ENCODE peak calls at places on chromosomes 16 and 17, in seven cellular contexts. G is H1, D is fibroblast of gingiva, X is occipital lobe, P is neural progenitor cell, Y is COLO829, A is NCI-H460. U is an unnamed sample.

GRCh38 chr16:14371778-14372431 is 258.2 kb downstream of the PARN start:
- DNase-seq in G (no peak), X (no peak), P (peak), A (no peak), D (no peak), Y (no peak), U (no peak)

GRCh38 chr17:81550830-81551457 is 1.2 kb downstream of the FAAP100 start:
- DNase-seq in P (no peak), A (no peak), X (no peak), Y (no peak), D (no peak), G (no peak), U (no peak)

GRCh38 chr17:80795090-80795609 is 196.5 kb upstream of the CHMP6 start:
- DNase-seq in A (no peak), D (no peak), G (no peak), X (no peak), Y (no peak), P (no peak), U (no peak)

GRCh38 chr16:52191533-52192134 is 355.3 kb downstream of the TOX3 start:
- DNase-seq in D (peak), X (peak), G (peak), P (peak), Y (peak), A (peak), U (peak)

GRCh38 chr16:16120382-16121184 is 102.7 kb downstream of the ABCC6 start:
- DNase-seq in G (no peak), Y (no peak), X (peak), D (no peak), A (no peak), P (no peak), U (no peak)

GRCh38 chr17:16247589-16247984 is 30.6 kb downstream of the PIGL start:
- DNase-seq in P (no peak), D (no peak), G (no peak), Y (no peak), A (no peak), X (no peak), U (no peak)

GRCh38 chr16:28898266-28898665 is 20.0 kb downstream of the ATP2A1 start:
- DNase-seq in Y (no peak), G (no peak), A (no peak), D (no peak), P (no peak), X (no peak), U (no peak)

GRCh38 chr16:50038756-50039529 is 13.9 kb downstream of the CNEP1R1 start:
- DNase-seq in X (no peak), Y (no peak), G (no peak), A (no peak), D (no peak), P (no peak), U (no peak)

GRCh38 chr17:58054641-58055040 is 28.6 kb upstream of the DYNLL2 start:
- DNase-seq in D (no peak), A (no peak), P (no peak), X (no peak), Y (no peak), G (no peak), U (no peak)

GRCh38 chr16:85391769-85392583 is 221.1 kb upstream of the GSE1 start:
- DNase-seq in P (no peak), G (no peak), X (no peak), A (no peak), D (no peak), Y (no peak), U (no peak)

GRCh38 chr16:74073471-74073870 is 223.1 kb upstream of the PSMD7 start:
- DNase-seq in A (no peak), G (no peak), P (no peak), D (peak), X (no peak), Y (no peak), U (no peak)

GRCh38 chr17:38320482-38320881 is 23.3 kb downstream of the GPR179 start:
- DNase-seq in X (no peak), A (no peak), Y (no peak), P (no peak), G (no peak), D (no peak), U (no peak)

GRCh38 chr16:77868478-77868877 is 80.1 kb downstream of the VAT1L start:
- DNase-seq in P (no peak), A (no peak), G (no peak), Y (no peak), D (no peak), X (no peak), U (no peak)

GRCh38 chr17:32341141-32341856 is 674 bp downstream of the C17orf75 start:
- DNase-seq in Y (no peak), G (no peak), D (peak), A (peak), P (no peak), X (no peak), U (no peak)

GRCh38 chr17:34154916-34155730 is 100.0 kb upstream of the CCL2 start:
- DNase-seq in Y (no peak), P (peak), G (no peak), X (peak), A (no peak), D (no peak), U (no peak)

GRCh38 chr16:71900336-71900735 is 5.0 kb downstream of the IST1 start:
- DNase-seq in D (no peak), Y (no peak), X (no peak), A (no peak), P (no peak), G (no peak), U (no peak)

U was measured in SK-MEL-5.